ENCODE peak calls at places on chromosomes 1 and 21, in seven cellular contexts. One of them, this sample, is unnamed.

GRCh38 chr1:220808501-220809186 is 21.9 kb downstream of the MTARC1 start:
- DNase-seq in spleen: no peak
- DNase-seq in adrenal gland: no peak
- DNase-seq in GM12892: no peak
- DNase-seq in ovary: no peak
- DNase-seq in transverse colon: no peak
- DNase-seq in heart left ventricle: no peak
- DNase-seq in this sample: no peak

GRCh38 chr1:9135145-9135836 is 6.4 kb upstream of the GPR157 start:
- DNase-seq in spleen: peak
- DNase-seq in adrenal gland: no peak
- DNase-seq in GM12892: no peak
- DNase-seq in ovary: no peak
- DNase-seq in transverse colon: no peak
- DNase-seq in heart left ventricle: peak
- DNase-seq in this sample: no peak

GRCh38 chr1:232812560-232812959 is 7.3 kb downstream of the MAP10 start:
- DNase-seq in spleen: no peak
- DNase-seq in adrenal gland: no peak
- DNase-seq in GM12892: no peak
- DNase-seq in ovary: no peak
- DNase-seq in transverse colon: no peak
- DNase-seq in heart left ventricle: no peak
- DNase-seq in this sample: no peak

GRCh38 chr1:3876716-3877115 is 19.4 kb downstream of the DFFB start:
- DNase-seq in spleen: no peak
- DNase-seq in adrenal gland: no peak
- DNase-seq in GM12892: no peak
- DNase-seq in ovary: no peak
- DNase-seq in transverse colon: no peak
- DNase-seq in heart left ventricle: no peak
- DNase-seq in this sample: no peak

GRCh38 chr1:89466307-89466925 is 58.2 kb upstream of the LRRC8B start:
- DNase-seq in spleen: no peak
- DNase-seq in adrenal gland: no peak
- DNase-seq in GM12892: no peak
- DNase-seq in ovary: no peak
- DNase-seq in transverse colon: no peak
- DNase-seq in heart left ventricle: no peak
- DNase-seq in this sample: no peak

GRCh38 chr1:90579212-90579802 is 137.8 kb downstream of the BARHL2 start:
- DNase-seq in spleen: no peak
- DNase-seq in adrenal gland: no peak
- DNase-seq in GM12892: peak
- DNase-seq in ovary: no peak
- DNase-seq in transverse colon: no peak
- DNase-seq in heart left ventricle: no peak
- DNase-seq in this sample: no peak

GRCh38 chr21:44751799-44752636 is 40.6 kb upstream of the TSPEAR start:
- DNase-seq in spleen: no peak
- DNase-seq in adrenal gland: no peak
- DNase-seq in GM12892: no peak
- DNase-seq in ovary: no peak
- DNase-seq in transverse colon: no peak
- DNase-seq in heart left ventricle: no peak
- DNase-seq in this sample: no peak

GRCh38 chr1:218996362-218996761 is 177.3 kb upstream of the LYPLAL1 start:
- DNase-seq in spleen: no peak
- DNase-seq in adrenal gland: no peak
- DNase-seq in GM12892: no peak
- DNase-seq in ovary: no peak
- DNase-seq in transverse colon: no peak
- DNase-seq in heart left ventricle: no peak
- DNase-seq in this sample: no peak

GRCh38 chr1:214331827-214332423 is 51.0 kb downstream of the SMYD2 start:
- DNase-seq in spleen: no peak
- DNase-seq in adrenal gland: no peak
- DNase-seq in GM12892: peak
- DNase-seq in ovary: no peak
- DNase-seq in transverse colon: peak
- DNase-seq in heart left ventricle: no peak
- DNase-seq in this sample: no peak

GRCh38 chr21:19123525-19123924 is 719.9 kb upstream of the TMPRSS15 start:
- DNase-seq in spleen: no peak
- DNase-seq in adrenal gland: no peak
- DNase-seq in GM12892: no peak
- DNase-seq in ovary: no peak
- DNase-seq in transverse colon: no peak
- DNase-seq in heart left ventricle: no peak
- DNase-seq in this sample: no peak

GRCh38 chr1:88060112-88060673 is 623.9 kb upstream of the PKN2 start:
- DNase-seq in spleen: no peak
- DNase-seq in adrenal gland: no peak
- DNase-seq in GM12892: no peak
- DNase-seq in ovary: no peak
- DNase-seq in transverse colon: no peak
- DNase-seq in heart left ventricle: no peak
- DNase-seq in this sample: no peak

GRCh38 chr1:245881767-245882391 is 625.2 kb downstream of the SMYD3 start:
- DNase-seq in spleen: no peak
- DNase-seq in adrenal gland: no peak
- DNase-seq in GM12892: no peak
- DNase-seq in ovary: no peak
- DNase-seq in transverse colon: no peak
- DNase-seq in heart left ventricle: no peak
- DNase-seq in this sample: no peak

GRCh38 chr1:189192741-189193140 is 1284.9 kb downstream of the BRINP3 start:
- DNase-seq in spleen: no peak
- DNase-seq in adrenal gland: no peak
- DNase-seq in GM12892: no peak
- DNase-seq in ovary: no peak
- DNase-seq in transverse colon: no peak
- DNase-seq in heart left ventricle: no peak
- DNase-seq in this sample: no peak

GRCh38 chr21:35423694-35424093 is 374.6 kb upstream of the RUNX1 start:
- DNase-seq in spleen: no peak
- DNase-seq in adrenal gland: no peak
- DNase-seq in GM12892: no peak
- DNase-seq in ovary: no peak
- DNase-seq in transverse colon: no peak
- DNase-seq in heart left ventricle: no peak
- DNase-seq in this sample: no peak

GRCh38 chr1:169595764-169596711 is 9.8 kb upstream of the F5 start:
- DNase-seq in spleen: no peak
- DNase-seq in adrenal gland: no peak
- DNase-seq in GM12892: no peak
- DNase-seq in ovary: no peak
- DNase-seq in transverse colon: no peak
- DNase-seq in heart left ventricle: no peak
- DNase-seq in this sample: no peak

GRCh38 chr21:32653326-32653901 is 41.2 kb upstream of the CFAP298 start:
- DNase-seq in spleen: no peak
- DNase-seq in adrenal gland: peak
- DNase-seq in GM12892: no peak
- DNase-seq in ovary: no peak
- DNase-seq in transverse colon: no peak
- DNase-seq in heart left ventricle: no peak
- DNase-seq in this sample: no peak

GRCh38 chr1:62735491-62736171 is 47.4 kb upstream of the DOCK7 start:
- DNase-seq in spleen: no peak
- DNase-seq in adrenal gland: no peak
- DNase-seq in GM12892: no peak
- DNase-seq in ovary: no peak
- DNase-seq in transverse colon: no peak
- DNase-seq in heart left ventricle: no peak
- DNase-seq in this sample: no peak

GRCh38 chr1:6348511-6349191 is 44.9 kb downstream of the ACOT7 start:
- DNase-seq in spleen: peak
- DNase-seq in adrenal gland: peak
- DNase-seq in GM12892: no peak
- DNase-seq in ovary: no peak
- DNase-seq in transverse colon: peak
- DNase-seq in heart left ventricle: no peak
- DNase-seq in this sample: no peak

GRCh38 chr1:29245876-29246275 is 9.6 kb downstream of the PTPRU start:
- DNase-seq in spleen: no peak
- DNase-seq in adrenal gland: peak
- DNase-seq in GM12892: no peak
- DNase-seq in ovary: no peak
- DNase-seq in transverse colon: peak
- DNase-seq in heart left ventricle: no peak
- DNase-seq in this sample: no peak

GRCh38 chr1:180229483-180230415 is at the start of gene LHX4:
- DNase-seq in spleen: no peak
- DNase-seq in adrenal gland: peak
- DNase-seq in GM12892: peak
- DNase-seq in ovary: peak
- DNase-seq in transverse colon: no peak
- DNase-seq in heart left ventricle: no peak
- DNase-seq in this sample: peak
- TF ChIP-seq POLR2A in spleen: no peak
- TF ChIP-seq POLR2A in adrenal gland: no peak
- TF ChIP-seq POLR2A in GM12892: no peak
- TF ChIP-seq POLR2A in ovary: no peak
- TF ChIP-seq POLR2A in transverse colon: no peak
- TF ChIP-seq POLR2A in heart left ventricle: no peak
- TF ChIP-seq POLR2A in this sample: no peak

DNA sequence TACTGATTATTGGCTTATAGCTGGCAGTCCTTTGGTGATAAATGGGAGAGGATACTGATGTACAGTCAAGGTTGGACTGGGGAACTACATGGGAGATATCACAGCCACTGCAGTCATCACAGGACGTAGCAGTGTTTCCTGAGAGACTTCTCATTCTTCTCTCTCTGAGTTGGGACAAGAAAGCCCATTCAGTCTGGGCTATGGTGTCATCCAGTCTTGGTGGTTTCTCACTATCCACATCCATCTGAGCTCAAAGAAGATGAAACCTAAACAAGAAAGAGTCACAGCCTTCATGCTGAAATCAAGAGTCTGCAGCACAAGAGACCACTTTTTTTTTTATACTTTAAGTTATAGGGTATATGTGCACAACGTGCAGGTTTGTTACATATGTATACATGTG is 12.8 kb upstream of the CD53 start:
- DNase-seq in spleen: no peak
- DNase-seq in adrenal gland: no peak
- DNase-seq in GM12892: no peak
- DNase-seq in ovary: no peak
- DNase-seq in transverse colon: no peak
- DNase-seq in heart left ventricle: no peak
- DNase-seq in this sample: no peak
- TF ChIP-seq POLR2A in spleen: no peak
- TF ChIP-seq POLR2A in adrenal gland: no peak
- TF ChIP-seq POLR2A in GM12892: no peak
- TF ChIP-seq POLR2A in ovary: no peak
- TF ChIP-seq POLR2A in transverse colon: no peak
- TF ChIP-seq POLR2A in heart left ventricle: no peak
- TF ChIP-seq POLR2A in this sample: no peak

DNA sequence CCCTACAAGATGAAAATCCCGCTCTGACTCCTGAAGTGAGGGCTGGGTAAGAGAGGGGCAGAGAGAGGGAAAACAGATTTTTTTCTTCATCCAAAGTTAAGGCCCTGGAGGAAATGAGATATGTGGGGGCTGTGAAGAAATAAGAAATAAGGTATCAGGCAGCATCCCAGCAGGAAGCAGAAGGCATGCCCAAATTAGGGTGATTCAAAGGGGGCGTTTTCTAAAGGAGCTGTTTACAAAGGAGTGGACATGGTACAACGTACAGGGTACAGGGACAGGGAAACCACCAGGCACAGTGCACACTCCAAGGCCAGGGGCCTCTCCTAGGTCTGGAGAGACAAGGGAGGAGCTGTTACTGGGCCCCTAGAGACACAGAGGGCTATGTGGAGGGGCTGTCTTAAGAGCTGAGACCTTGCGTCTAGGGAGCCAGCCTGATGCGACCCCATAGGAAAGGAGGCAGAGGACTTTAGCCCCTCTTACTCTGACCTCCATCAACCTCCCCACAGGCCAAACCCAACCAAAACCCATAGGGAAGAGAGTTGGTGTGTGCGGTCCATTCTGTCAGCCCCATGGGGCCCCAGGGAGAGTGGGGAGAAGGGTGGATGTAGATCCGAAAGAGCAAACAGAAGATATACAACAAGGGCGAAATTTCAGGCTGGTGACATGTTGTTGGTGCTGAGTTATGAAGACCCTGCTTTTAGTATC is 38.6 kb downstream of the STYXL2 start:
- DNase-seq in spleen: no peak
- DNase-seq in adrenal gland: no peak
- DNase-seq in GM12892: no peak
- DNase-seq in ovary: no peak
- DNase-seq in transverse colon: no peak
- DNase-seq in heart left ventricle: no peak
- DNase-seq in this sample: no peak
- TF ChIP-seq POLR2A in spleen: no peak
- TF ChIP-seq POLR2A in adrenal gland: no peak
- TF ChIP-seq POLR2A in GM12892: no peak
- TF ChIP-seq POLR2A in ovary: no peak
- TF ChIP-seq POLR2A in transverse colon: no peak
- TF ChIP-seq POLR2A in heart left ventricle: no peak
- TF ChIP-seq POLR2A in this sample: no peak

GRCh38 chr21:33964706-33965325 is 49.2 kb upstream of the ATP5PO start:
- DNase-seq in spleen: no peak
- DNase-seq in adrenal gland: no peak
- DNase-seq in GM12892: no peak
- DNase-seq in ovary: no peak
- DNase-seq in transverse colon: no peak
- DNase-seq in heart left ventricle: no peak
- DNase-seq in this sample: no peak

GRCh38 chr21:33962290-33962689 is 46.7 kb upstream of the ATP5PO start:
- DNase-seq in spleen: no peak
- DNase-seq in adrenal gland: no peak
- DNase-seq in GM12892: no peak
- DNase-seq in ovary: no peak
- DNase-seq in transverse colon: no peak
- DNase-seq in heart left ventricle: no peak
- DNase-seq in this sample: no peak

GRCh38 chr21:33959680-33960079 is 44.1 kb upstream of the ATP5PO start:
- DNase-seq in spleen: no peak
- DNase-seq in adrenal gland: no peak
- DNase-seq in GM12892: no peak
- DNase-seq in ovary: no peak
- DNase-seq in transverse colon: no peak
- DNase-seq in heart left ventricle: no peak
- DNase-seq in this sample: no peak

GRCh38 chr21:33963848-33964555 is 48.4 kb upstream of the ATP5PO start:
- DNase-seq in spleen: no peak
- DNase-seq in adrenal gland: no peak
- DNase-seq in GM12892: no peak
- DNase-seq in ovary: no peak
- DNase-seq in transverse colon: no peak
- DNase-seq in heart left ventricle: no peak
- DNase-seq in this sample: no peak

DNA sequence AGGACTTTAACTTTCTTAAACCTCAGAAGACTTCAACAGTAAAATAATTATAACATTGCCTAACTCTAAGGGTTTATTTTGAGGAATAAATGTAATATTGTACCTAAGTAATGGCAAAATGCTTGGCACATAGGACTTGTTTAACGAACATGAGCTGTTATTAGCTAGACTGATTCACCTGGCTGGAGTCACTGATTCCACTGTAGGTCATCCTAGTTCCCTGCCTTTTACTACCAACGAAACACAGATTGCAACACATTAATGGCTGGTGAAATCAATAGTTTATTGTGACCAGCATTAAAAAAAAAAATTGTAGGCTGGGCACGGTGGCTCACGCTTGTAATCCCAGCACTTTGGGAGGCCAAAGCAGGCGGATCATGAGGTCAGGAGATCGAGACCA is 45.5 kb upstream of the ATP5PO start:
- DNase-seq in spleen: no peak
- DNase-seq in adrenal gland: no peak
- DNase-seq in GM12892: no peak
- DNase-seq in ovary: no peak
- DNase-seq in transverse colon: no peak
- DNase-seq in heart left ventricle: no peak
- DNase-seq in this sample: no peak
- TF ChIP-seq POLR2A in spleen: no peak
- TF ChIP-seq POLR2A in adrenal gland: no peak
- TF ChIP-seq POLR2A in GM12892: no peak
- TF ChIP-seq POLR2A in ovary: no peak
- TF ChIP-seq POLR2A in transverse colon: no peak
- TF ChIP-seq POLR2A in heart left ventricle: no peak
- TF ChIP-seq POLR2A in this sample: no peak

This sample was measured in uterus.